ENCODE peak calls at places on chromosome 16, in seven cellular contexts. O, E, D, L, G, Q and P are unnamed samples.

GRCh38 chr16:49496656-49497055 is 123.1 kb downstream of the C16orf78 start:
- DNase-seq in O (no peak), E (no peak), D (no peak), L (no peak), G (peak), Q (no peak), P (no peak)

GRCh38 chr16:81376880-81377279 is 62.1 kb downstream of the GAN start:
- DNase-seq in O (no peak), E (peak), D (peak), L (peak), G (no peak), Q (no peak), P (no peak)

GRCh38 chr16:75559564-75560372 is 3.7 kb upstream of the TMEM231 start:
- DNase-seq in O (no peak), E (no peak), D (no peak), L (no peak), G (no peak), Q (peak), P (no peak)

GRCh38 chr16:3150346-3151218 is 15.8 kb downstream of the ZNF213 start:
- DNase-seq in O (peak), E (peak), D (peak), L (peak), G (peak), Q (peak), P (peak)

GRCh38 chr16:23784811-23785447 is 30.1 kb downstream of the CHP2 start:
- DNase-seq in O (no peak), E (no peak), D (no peak), L (no peak), G (no peak), Q (no peak), P (no peak)

GRCh38 chr16:66926171-66926570 is 836 bp upstream of the RRAD start:
- DNase-seq in O (no peak), E (no peak), D (no peak), L (no peak), G (no peak), Q (no peak), P (no peak)

GRCh38 chr16:12120331-12120981 is 143.9 kb downstream of the SNX29 start:
- DNase-seq in O (no peak), E (no peak), D (no peak), L (no peak), G (no peak), Q (peak), P (no peak)

GRCh38 chr16:20707461-20707860 is 10.0 kb upstream of the ACSM1 start:
- DNase-seq in O (no peak), E (no peak), D (no peak), L (no peak), G (no peak), Q (no peak), P (no peak)

GRCh38 chr16:53754938-53755910 is 51.3 kb downstream of the FTO start:
- DNase-seq in O (peak), E (no peak), D (peak), L (peak), G (no peak), Q (no peak), P (no peak)

GRCh38 chr16:21338537-21339268 is 60.6 kb upstream of the CRYM start:
- DNase-seq in O (no peak), E (peak), D (no peak), L (no peak), G (no peak), Q (no peak), P (no peak)

GRCh38 chr16:78469787-78470186 is 370.3 kb downstream of the WWOX start:
- DNase-seq in O (no peak), E (no peak), D (no peak), L (no peak), G (no peak), Q (no peak), P (no peak)

GRCh38 chr16:635573-636205 is 416 bp downstream of the METTL26 start:
- DNase-seq in O (no peak), E (peak), D (no peak), L (no peak), G (no peak), Q (no peak), P (peak)

GRCh38 chr16:10881479-10882030 is 4.6 kb downstream of the CIITA start:
- DNase-seq in O (no peak), E (peak), D (no peak), L (no peak), G (no peak), Q (no peak), P (no peak)

GRCh38 chr16:57757326-57757786 is 21.8 kb downstream of the KATNB1 start:
- DNase-seq in O (peak), E (peak), D (peak), L (peak), G (peak), Q (peak), P (peak)

GRCh38 chr16:53881371-53881770 is 177.4 kb downstream of the FTO start:
- DNase-seq in O (no peak), E (no peak), D (no peak), L (peak), G (no peak), Q (no peak), P (no peak)